ENCODE peak calls at places on chromosomes 6 and 20, in six cellular contexts. U, V, X, S, O and Q are unnamed samples.

GRCh38 chr20:59820204-59821041 is 113.0 kb downstream of the SYCP2 start:
- DNase-seq in U (no peak), V (no peak), X (no peak), S (no peak), O (no peak), Q (peak; percentile 61)

GRCh38 chr6:7215140-7215539 is 97.9 kb downstream of the SSR1 start:
- DNase-seq in U (no peak), V (no peak), X (no peak), S (peak; percentile 64), O (no peak), Q (no peak)

GRCh38 chr20:982754-983153 is 19.4 kb downstream of the RSPO4 start:
- DNase-seq in U (no peak), V (no peak), X (no peak), S (no peak), O (no peak), Q (no peak)

GRCh38 chr20:49877254-49877990 is 37.9 kb downstream of the SPATA2 start:
- DNase-seq in U (no peak), V (no peak), X (no peak), S (no peak), O (no peak), Q (no peak)

GRCh38 chr6:34331361-34332050 is 61.0 kb downstream of the NUDT3 start:
- DNase-seq in U (no peak), V (no peak), X (no peak), S (peak; percentile 35), O (peak; percentile 61), Q (no peak)

GRCh38 chr6:90204327-90204726 is 92.3 kb downstream of the BACH2 start:
- DNase-seq in U (no peak), V (no peak), X (no peak), S (no peak), O (no peak), Q (no peak)

GRCh38 chr6:31474871-31475286 is 23.1 kb upstream of the MICB start:
- DNase-seq in U (no peak), V (no peak), X (no peak), S (no peak), O (no peak), Q (no peak)

GRCh38 chr6:75892384-75892783 is 143.3 kb downstream of the MYO6 start:
- DNase-seq in U (no peak), V (no peak), X (no peak), S (no peak), O (no peak), Q (no peak)

GRCh38 chr6:42007286-42007685 is 43.0 kb upstream of the TAF8 start:
- DNase-seq in U (no peak), V (no peak), X (no peak), S (no peak), O (no peak), Q (no peak)

GRCh38 chr6:164554700-164555479 is 754.5 kb downstream of the C6orf118 start:
- DNase-seq in U (no peak), V (no peak), X (no peak), S (no peak), O (no peak), Q (no peak)

GRCh38 chr6:124607119-124607627 is 355.1 kb upstream of the RNF217 start:
- DNase-seq in U (no peak), V (no peak), X (no peak), S (no peak), O (no peak), Q (no peak)

GRCh38 chr6:13203145-13203544 is 125.2 kb downstream of the TBC1D7 start:
- DNase-seq in U (no peak), V (no peak), X (no peak), S (no peak), O (no peak), Q (no peak)

GRCh38 chr6:4788953-4789584 is 12.9 kb downstream of the CDYL start:
- DNase-seq in U (no peak), V (no peak), X (no peak), S (no peak), O (no peak), Q (no peak)

GRCh38 chr20:34863421-34863965 is 9.2 kb downstream of the GGT7 start:
- DNase-seq in U (no peak), V (no peak), X (no peak), S (no peak), O (no peak), Q (no peak)

GRCh38 chr6:36336779-36337194 is at the start of gene BNIP5:
- DNase-seq in U (peak; percentile 81), V (no peak), X (no peak), S (no peak), O (no peak), Q (no peak)